ENCODE peak calls at places on chromosomes 13 and 19, in four cellular contexts. Q is H1, Z is A549, A is HepG2. M is an unnamed sample.

GRCh38 chr13:99892189-99892588 is 79.4 kb downstream of the ZIC5 start:
- DNase-seq in Q (peak), Z (no peak), A (no peak), M (no peak)

GRCh38 chr13:98219685-98220084 is 42.6 kb upstream of the RNF113B start:
- DNase-seq in Q (no peak), Z (no peak), A (no peak), M (no peak)

GRCh38 chr13:93172109-93172508 is 54.5 kb upstream of the GPC6 start:
- DNase-seq in Q (no peak), Z (no peak), A (peak), M (no peak)

GRCh38 chr13:109874921-109875454 is 88.6 kb upstream of the IRS2 start:
- DNase-seq in Q (no peak), Z (no peak), A (no peak), M (no peak)

GRCh38 chr13:109922518-109922917 is 136.1 kb upstream of the IRS2 start:
- DNase-seq in Q (no peak), Z (no peak), A (no peak), M (no peak)

GRCh38 chr13:77836423-77836822 is 82.2 kb downstream of the EDNRB start:
- DNase-seq in Q (no peak), Z (no peak), A (no peak), M (no peak)

GRCh38 chr13:94595006-94595942 is 678 bp downstream of the TGDS start:
- DNase-seq in Q (no peak), Z (peak), A (no peak), M (peak)

GRCh38 chr13:71577127-71577526 is 289.9 kb downstream of the DACH1 start:
- DNase-seq in Q (no peak), Z (no peak), A (no peak), M (no peak)

GRCh38 chr13:34719060-34719875 is 222.8 kb upstream of the NBEA start:
- DNase-seq in Q (no peak), Z (no peak), A (no peak), M (no peak)

GRCh38 chr19:46731007-46731501 is 14.1 kb upstream of the PRKD2 start:
- DNase-seq in Q (no peak), Z (peak), A (no peak), M (peak)

GRCh38 chr13:27978301-27978968 is 9.3 kb upstream of the CDX2 start:
- DNase-seq in Q (peak), Z (no peak), A (no peak), M (no peak)

GRCh38 chr13:26343816-26344215 is 89.9 kb downstream of the CDK8 start:
- DNase-seq in Q (no peak), Z (no peak), A (no peak), M (no peak)

GRCh38 chr13:99385940-99386339 is 78.7 kb upstream of the GPR183 start:
- DNase-seq in Q (peak), Z (no peak), A (no peak), M (no peak)

GRCh38 chr19:3034194-3034844 is 5.2 kb upstream of the TLE2 start:
- DNase-seq in Q (no peak), Z (no peak), A (no peak), M (peak)

GRCh38 chr19:39187552-39187943 is 9.2 kb upstream of the NCCRP1 start:
- DNase-seq in Q (no peak), Z (no peak), A (no peak), M (no peak)

GRCh38 chr13:24038846-24039330 is 121.6 kb upstream of the SPATA13 start:
- DNase-seq in Q (no peak), Z (no peak), A (peak), M (no peak)

GRCh38 chr13:51834581-51835158 is 10.3 kb downstream of the TMEM272 start:
- DNase-seq in Q (peak), Z (no peak), A (no peak), M (no peak)

GRCh38 chr13:30968734-30969335 is 36.4 kb downstream of the TEX26 start:
- DNase-seq in Q (no peak), Z (no peak), A (no peak), M (no peak)

GRCh38 chr13:41196620-41197019 is 2.3 kb upstream of the KBTBD7 start:
- DNase-seq in Q (no peak), Z (no peak), A (peak), M (no peak)

GRCh38 chr19:11088508-11089253 is 582 bp upstream of the LDLR start:
- DNase-seq in Q (no peak), Z (no peak), A (peak), M (peak)

GRCh38 chr13:90891329-90891728 is 456.2 kb upstream of the MIR17HG start:
- DNase-seq in Q (no peak), Z (no peak), A (no peak), M (no peak)

GRCh38 chr19:2495130-2495641 is 19.3 kb downstream of the GADD45B start:
- DNase-seq in Q (no peak), Z (peak), A (no peak), M (no peak)

GRCh38 chr19:3225677-3226093 is 1.2 kb downstream of the CELF5 start:
- DNase-seq in Q (no peak), Z (no peak), A (no peak), M (no peak)

GRCh38 chr13:99366075-99366987 is 59.1 kb upstream of the GPR183 start:
- DNase-seq in Q (peak), Z (no peak), A (no peak), M (no peak)

GRCh38 chr13:102878491-102878890 is 32.7 kb downstream of the ERCC5 start:
- DNase-seq in Q (no peak), Z (no peak), A (no peak), M (no peak)

GRCh38 chr13:45873491-45874360 is 22.2 kb upstream of the SIAH3 start:
- DNase-seq in Q (no peak), Z (no peak), A (peak), M (no peak)

GRCh38 chr13:40639226-40639681 is 27.2 kb downstream of the FOXO1 start:
- DNase-seq in Q (no peak), Z (no peak), A (peak), M (peak)

GRCh38 chr19:16571689-16572331 is 405 bp downstream of the SLC35E1 start:
- DNase-seq in Q (peak), Z (no peak), A (no peak), M (no peak)

GRCh38 chr19:6030214-6030507 is 52.2 kb upstream of the RANBP3 start:
- DNase-seq in Q (no peak), Z (no peak), A (no peak), M (no peak)

GRCh38 chr19:45773384-45773783 is 4.3 kb upstream of the SIX5 start:
- DNase-seq in Q (no peak), Z (no peak), A (no peak), M (no peak)

GRCh38 chr13:75725784-75726183 is 89.7 kb downstream of the LMO7 start:
- DNase-seq in Q (no peak), Z (no peak), A (no peak), M (no peak)

GRCh38 chr13:76992548-76993001 is 694 bp downstream of the CLN5 start:
- DNase-seq in Q (no peak), Z (peak), A (no peak), M (peak)

GRCh38 chr13:20303636-20304035 is 71.5 kb upstream of the GJB6 start:
- DNase-seq in Q (no peak), Z (no peak), A (no peak), M (no peak)
- TF ChIP-seq PHF8 in Q (no peak), Z (no peak), A (no peak), M (no peak)

GRCh38 chr19:36331353-36332228 is 47.4 kb downstream of the ZFP14 start:
- DNase-seq in Q (peak), Z (peak), A (no peak), M (peak)
- TF ChIP-seq KDM1A in Q (no peak), Z (no peak), A (no peak), M (no peak)

GRCh38 chr13:47831265-47831664 is 169.8 kb downstream of the SUCLA2 start:
- DNase-seq in Q (no peak), Z (no peak), A (peak), M (no peak)
- TF ChIP-seq PHF8 in Q (no peak), Z (no peak), A (no peak), M (no peak)

GRCh38 chr19:4968462-4969291 is at the start of gene KDM4B:
- DNase-seq in Q (peak), Z (peak), A (peak), M (peak)

GRCh38 chr19:4966591-4966990 is 2.3 kb upstream of the KDM4B start:
- DNase-seq in Q (no peak), Z (no peak), A (no peak), M (no peak)

GRCh38 chr19:4969772-4970531 is 1.0 kb downstream of the KDM4B start:
- DNase-seq in Q (peak), Z (no peak), A (no peak), M (no peak)

GRCh38 chr19:4969292-4969771 is 419 bp downstream of the KDM4B start:
- DNase-seq in Q (no peak), Z (no peak), A (no peak), M (no peak)

GRCh38 chr19:4967738-4968461 is 1.0 kb upstream of the KDM4B start:
- DNase-seq in Q (no peak), Z (no peak), A (no peak), M (peak)
- TF ChIP-seq KDM1A in Q (no peak), Z (no peak), A (no peak), M (no peak)

GRCh38 chr19:53388904-53389303 is 6.0 kb upstream of the ZNF765 start:
- DNase-seq in Q (no peak), Z (no peak), A (no peak), M (no peak)

GRCh38 chr19:53389591-53390377 is 5.2 kb upstream of the ZNF765 start:
- DNase-seq in Q (peak), Z (no peak), A (no peak), M (peak)

GRCh38 chr19:53388168-53388567 is 6.8 kb upstream of the ZNF765 start:
- DNase-seq in Q (no peak), Z (no peak), A (no peak), M (no peak)
- TF ChIP-seq PHF8 in Q (no peak), Z (no peak), A (no peak), M (no peak)